ENCODE peak calls at places on chromosome 5, in five cellular contexts. K is CD4-positive, CD25-positive, alpha-beta regulatory T cell; M is ELR; D is body of pancreas; A is RWPE2. Y is an unnamed sample.

GRCh38 chr5:178548751-178549150 is 41.4 kb downstream of the COL23A1 start:
- DNase-seq in K (no peak), M (no peak), D (no peak), A (no peak), Y (no peak)

GRCh38 chr5:137352095-137352494 is 147.0 kb downstream of the SPOCK1 start:
- DNase-seq in K (no peak), M (no peak), D (no peak), A (no peak), Y (no peak)

GRCh38 chr5:96952118-96952750 is 16.4 kb downstream of the LNPEP start:
- DNase-seq in K (no peak), M (no peak), D (no peak), A (no peak), Y (no peak)

GRCh38 chr5:173330151-173330855 is 2.1 kb upstream of the STC2 start:
- DNase-seq in K (no peak), M (no peak), D (no peak), A (no peak), Y (no peak)

GRCh38 chr5:36928947-36929346 is 52.4 kb downstream of the NIPBL start:
- DNase-seq in K (no peak), M (peak), D (no peak), A (no peak), Y (no peak)

GRCh38 chr5:13508559-13508958 is 435.9 kb downstream of the DNAH5 start:
- DNase-seq in K (no peak), M (no peak), D (no peak), A (no peak), Y (no peak)

GRCh38 chr5:59826996-59827395 is 66.5 kb downstream of the PDE4D start:
- DNase-seq in K (no peak), M (no peak), D (no peak), A (no peak), Y (no peak)

GRCh38 chr5:94240616-94241287 is 377.7 kb downstream of the KIAA0825 start:
- DNase-seq in K (no peak), M (no peak), D (peak), A (no peak), Y (no peak)

GRCh38 chr5:56145106-56145505 is 88.0 kb downstream of the ANKRD55 start:
- DNase-seq in K (no peak), M (peak), D (no peak), A (no peak), Y (no peak)

GRCh38 chr5:108255468-108255867 is 126.4 kb downstream of the FBXL17 start:
- DNase-seq in K (no peak), M (no peak), D (no peak), A (no peak), Y (no peak)